ENCODE peak calls at places on chromosomes 6 and 20, in nine cellular contexts. F is sigmoid colon, H is DND-41, K is SJSA1, M is spleen, J is foreskin keratinocyte, W is psoas muscle, L is colonic mucosa, U is ascending aorta. Q is an unnamed sample.

GRCh38 chr6:40957616-40958492 is 81.2 kb downstream of the UNC5CL start:
- DNase-seq in F (no peak), H (no peak), K (peak), M (no peak), J (peak), W (no peak), L (no peak), U (no peak), Q (no peak)

GRCh38 chr6:134727068-134727467 is 222.8 kb downstream of the ALDH8A1 start:
- DNase-seq in F (no peak), H (no peak), K (no peak), M (no peak), J (no peak), W (no peak), L (no peak), U (no peak), Q (no peak)

GRCh38 chr20:38485041-38485440 is 12.4 kb downstream of the RALGAPB start:
- DNase-seq in F (no peak), H (no peak), K (no peak), M (no peak), J (no peak), W (no peak), L (no peak), U (no peak), Q (no peak)

GRCh38 chr6:134721095-134721400 is 228.9 kb downstream of the ALDH8A1 start:
- DNase-seq in F (no peak), H (no peak), K (no peak), M (no peak), J (no peak), W (no peak), L (no peak), U (no peak), Q (no peak)

GRCh38 chr20:10596726-10597125 is 77.1 kb downstream of the JAG1 start:
- DNase-seq in F (no peak), H (no peak), K (peak), M (no peak), J (no peak), W (no peak), L (no peak), U (no peak), Q (no peak)

GRCh38 chr20:7152071-7152470 is 384.6 kb downstream of the BMP2 start:
- DNase-seq in F (no peak), H (no peak), K (no peak), M (no peak), J (peak), W (no peak), L (no peak), U (no peak), Q (no peak)

GRCh38 chr6:39821739-39822532 is 29.8 kb downstream of the DAAM2 start:
- DNase-seq in F (peak), H (no peak), K (no peak), M (no peak), J (no peak), W (peak), L (no peak), U (no peak), Q (peak)

GRCh38 chr6:6270948-6271347 is 49.5 kb downstream of the F13A1 start:
- DNase-seq in F (no peak), H (no peak), K (no peak), M (no peak), J (no peak), W (no peak), L (no peak), U (no peak), Q (no peak)

GRCh38 chr6:90294614-90294988 is 2.0 kb downstream of the BACH2 start:
- DNase-seq in F (no peak), H (no peak), K (no peak), M (peak), J (no peak), W (no peak), L (no peak), U (no peak), Q (no peak)

GRCh38 chr20:50758469-50758868 is 27.1 kb downstream of the PARD6B start:
- DNase-seq in F (no peak), H (no peak), K (peak), M (no peak), J (no peak), W (no peak), L (peak), U (no peak), Q (no peak)

GRCh38 chr6:135743476-135743875 is 108.0 kb upstream of the PDE7B start:
- DNase-seq in F (no peak), H (no peak), K (no peak), M (no peak), J (no peak), W (no peak), L (no peak), U (no peak), Q (no peak)

GRCh38 chr6:135267085-135267484 is 86.0 kb downstream of the MYB start:
- DNase-seq in F (no peak), H (peak), K (no peak), M (no peak), J (no peak), W (no peak), L (peak), U (no peak), Q (no peak)

GRCh38 chr6:53866231-53866630 is 71.4 kb downstream of the LRRC1 start:
- DNase-seq in F (no peak), H (no peak), K (peak), M (no peak), J (no peak), W (no peak), L (no peak), U (no peak), Q (no peak)

GRCh38 chr20:32110173-32110704 is 725 bp downstream of the TM9SF4 start:
- DNase-seq in F (peak), H (no peak), K (no peak), M (no peak), J (no peak), W (no peak), L (peak), U (no peak), Q (peak)

GRCh38 chr6:69007781-69008180 is 372.7 kb downstream of the ADGRB3 start:
- DNase-seq in F (no peak), H (no peak), K (no peak), M (no peak), J (no peak), W (no peak), L (no peak), U (no peak), Q (no peak)

GRCh38 chr6:45052325-45052724 is 275.8 kb upstream of the RUNX2 start:
- DNase-seq in F (no peak), H (no peak), K (no peak), M (no peak), J (no peak), W (no peak), L (no peak), U (no peak), Q (no peak)

GRCh38 chr6:128632131-128632530 is 111.7 kb upstream of the PTPRK start:
- DNase-seq in F (no peak), H (no peak), K (no peak), M (no peak), J (peak), W (no peak), L (no peak), U (no peak), Q (no peak)

GRCh38 chr6:11080296-11080695 is 13.3 kb upstream of the SMIM13 start:
- DNase-seq in F (no peak), H (no peak), K (no peak), M (no peak), J (no peak), W (no peak), L (no peak), U (no peak), Q (no peak)

GRCh38 chr6:33875696-33876095 is 71.9 kb upstream of the MLN start:
- DNase-seq in F (no peak), H (no peak), K (no peak), M (no peak), J (no peak), W (peak), L (no peak), U (no peak), Q (no peak)

GRCh38 chr20:60812561-60812960 is 439.5 kb upstream of the CDH4 start:
- DNase-seq in F (no peak), H (no peak), K (no peak), M (no peak), J (no peak), W (no peak), L (no peak), U (no peak), Q (no peak)

GRCh38 chr20:3276400-3277015 is 37.5 kb upstream of the SLC4A11 start:
- DNase-seq in F (no peak), H (no peak), K (no peak), M (no peak), J (no peak), W (no peak), L (peak), U (no peak), Q (no peak)

GRCh38 chr6:137363805-137364138 is 130.4 kb downstream of the OLIG3 start:
- DNase-seq in F (no peak), H (peak), K (no peak), M (no peak), J (peak), W (no peak), L (no peak), U (no peak), Q (no peak)

GRCh38 chr6:5379647-5380242 is 118.4 kb downstream of the FARS2 start:
- DNase-seq in F (no peak), H (peak), K (peak), M (no peak), J (peak), W (no peak), L (peak), U (no peak), Q (no peak)

GRCh38 chr6:98787961-98788360 is 46.4 kb upstream of the POU3F2 start:
- DNase-seq in F (no peak), H (no peak), K (no peak), M (no peak), J (no peak), W (no peak), L (no peak), U (no peak), Q (peak)

GRCh38 chr6:37919417-37920157 is 100.1 kb downstream of the ZFAND3 start:
- DNase-seq in F (no peak), H (no peak), K (no peak), M (no peak), J (no peak), W (no peak), L (no peak), U (no peak), Q (no peak)

GRCh38 chr20:25341716-25342680 is 48.6 kb downstream of the ABHD12 start:
- DNase-seq in F (no peak), H (no peak), K (peak), M (no peak), J (peak), W (no peak), L (no peak), U (no peak), Q (no peak)

GRCh38 chr6:24744911-24745310 is 26.0 kb upstream of the C6orf62 start:
- DNase-seq in F (no peak), H (no peak), K (no peak), M (no peak), J (no peak), W (no peak), L (no peak), U (no peak), Q (no peak)

GRCh38 chr6:24752503-24752902 is 22.2 kb upstream of the GMNN start:
- DNase-seq in F (no peak), H (no peak), K (no peak), M (no peak), J (no peak), W (no peak), L (no peak), U (no peak), Q (no peak)

GRCh38 chr6:24752917-24753486 is 21.7 kb upstream of the GMNN start:
- DNase-seq in F (no peak), H (no peak), K (no peak), M (no peak), J (no peak), W (no peak), L (no peak), U (no peak), Q (no peak)

GRCh38 chr6:24753545-24753944 is 21.2 kb upstream of the GMNN start:
- DNase-seq in F (no peak), H (no peak), K (no peak), M (no peak), J (no peak), W (no peak), L (no peak), U (no peak), Q (no peak)

DNA sequence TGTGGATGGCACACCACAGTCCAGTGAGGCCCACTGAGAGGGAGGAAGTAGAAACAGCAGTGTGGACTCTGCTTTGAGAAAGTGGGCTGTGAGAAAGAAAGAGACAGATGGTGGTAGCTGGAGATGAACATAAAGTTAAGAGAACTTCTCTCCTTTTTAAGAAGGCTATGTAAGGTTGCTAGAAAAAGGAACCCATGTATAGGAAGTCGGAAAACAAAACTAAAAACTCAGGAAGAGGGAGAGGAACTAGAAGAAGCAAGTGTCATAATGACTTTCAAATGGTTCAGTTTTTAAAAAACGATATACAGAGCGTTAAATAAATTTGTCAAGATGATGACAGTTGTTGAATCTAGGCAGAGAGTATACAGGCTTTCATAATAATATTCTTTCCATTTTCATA is 25.4 kb upstream of the GMNN start:
- DNase-seq in F (no peak), H (no peak), K (no peak), M (no peak), J (no peak), W (no peak), L (no peak), U (no peak), Q (no peak)
- H3K27ac ChIP-seq in F (no peak), H (no peak), K (no peak), M (no peak), J (no peak), W (no peak), L (no peak), U (no peak), Q (peak)

GRCh38 chr6:143339223-143339622 is 111.3 kb downstream of the ADAT2 start:
- DNase-seq in F (no peak), H (no peak), K (no peak), M (no peak), J (peak), W (no peak), L (no peak), U (no peak), Q (no peak)
- H3K27ac ChIP-seq in F (no peak), H (no peak), K (no peak), M (no peak), J (peak), W (no peak), L (no peak), U (no peak), Q (no peak)

DNA sequence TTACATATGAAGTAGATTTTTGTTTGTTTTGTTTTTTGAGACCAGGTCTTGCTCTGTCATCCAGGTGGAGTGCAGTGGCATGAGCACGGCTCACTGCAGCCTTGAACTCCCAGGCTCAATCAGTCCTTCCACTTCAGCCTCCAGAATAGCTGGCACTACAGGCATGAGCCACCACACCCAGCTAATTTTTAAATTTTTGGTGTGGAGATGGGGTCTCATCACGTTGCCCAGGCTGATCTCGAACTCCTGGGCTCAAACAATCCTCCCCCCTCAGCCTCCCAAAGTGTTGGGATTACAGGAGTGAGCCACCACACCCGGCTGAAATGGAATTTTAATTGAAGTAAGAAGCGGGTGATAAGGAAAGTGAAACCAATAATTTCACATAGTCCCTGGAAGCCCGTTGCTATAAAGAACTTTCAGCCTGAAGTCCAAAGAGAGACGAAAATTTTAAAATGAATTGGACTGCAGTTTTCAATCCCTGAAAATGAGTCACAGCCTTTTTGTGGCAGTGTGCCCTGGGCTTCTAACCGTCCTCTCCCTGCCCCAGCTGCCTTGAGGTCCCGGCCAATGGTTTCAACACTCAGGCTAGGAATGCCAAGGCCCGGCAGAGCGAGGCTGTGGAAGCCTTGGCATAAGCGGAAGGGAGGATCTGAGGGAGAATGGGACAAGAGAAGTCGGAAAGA is 757 bp downstream of the RAET1E start:
- DNase-seq in F (peak), H (no peak), K (peak), M (peak), J (no peak), W (peak), L (peak), U (peak), Q (peak)
- H3K27ac ChIP-seq in F (peak), H (no peak), K (peak), M (peak), J (peak), W (peak), L (peak), U (peak), Q (no peak)

GRCh38 chr6:122007366-122007765 is 392.1 kb upstream of the HSF2 start:
- DNase-seq in F (no peak), H (no peak), K (peak), M (no peak), J (no peak), W (no peak), L (no peak), U (no peak), Q (no peak)

GRCh38 chr6:122012576-122012975 is 386.9 kb upstream of the HSF2 start:
- DNase-seq in F (no peak), H (no peak), K (peak), M (no peak), J (no peak), W (no peak), L (no peak), U (no peak), Q (no peak)

GRCh38 chr6:122005661-122006060 is 393.8 kb upstream of the HSF2 start:
- DNase-seq in F (no peak), H (no peak), K (peak), M (no peak), J (no peak), W (no peak), L (no peak), U (no peak), Q (no peak)

GRCh38 chr6:122008105-122009100 is 391.0 kb upstream of the HSF2 start:
- DNase-seq in F (no peak), H (no peak), K (peak), M (no peak), J (no peak), W (no peak), L (no peak), U (no peak), Q (no peak)
- H3K27ac ChIP-seq in F (no peak), H (no peak), K (peak), M (no peak), J (no peak), W (no peak), L (no peak), U (no peak), Q (no peak)

DNA sequence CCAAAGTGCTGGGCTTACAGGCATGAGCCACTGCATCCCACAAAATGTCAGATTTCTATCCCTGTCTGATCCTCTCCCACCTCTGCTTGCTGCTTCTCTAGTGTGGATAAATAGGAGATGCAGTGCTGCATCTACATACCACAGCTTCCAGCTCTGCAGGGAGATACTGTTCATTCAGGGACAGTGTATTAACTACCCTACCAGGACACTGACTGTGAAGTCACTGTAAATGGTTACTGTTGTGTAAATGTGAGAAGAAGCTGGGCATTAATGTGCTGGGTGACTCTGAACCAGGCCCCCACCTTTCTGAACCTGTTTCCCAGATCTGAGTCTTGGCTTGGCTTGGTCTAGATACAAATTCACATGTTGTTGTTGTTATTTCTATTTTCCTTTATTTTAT is 488.6 kb upstream of the SULF2 start:
- DNase-seq in F (no peak), H (no peak), K (no peak), M (no peak), J (no peak), W (no peak), L (no peak), U (no peak), Q (no peak)
- H3K27ac ChIP-seq in F (no peak), H (no peak), K (no peak), M (no peak), J (no peak), W (no peak), L (no peak), U (no peak), Q (no peak)

GRCh38 chr20:58390659-58391035 is 1.6 kb downstream of the VAPB start:
- DNase-seq in F (no peak), H (no peak), K (no peak), M (no peak), J (no peak), W (no peak), L (no peak), U (no peak), Q (no peak)
- H3K27ac ChIP-seq in F (peak), H (peak), K (no peak), M (no peak), J (no peak), W (peak), L (no peak), U (no peak), Q (no peak)

GRCh38 chr6:158654960-158655485 is 5.2 kb downstream of the SYTL3 start:
- DNase-seq in F (no peak), H (no peak), K (no peak), M (no peak), J (no peak), W (no peak), L (peak), U (no peak), Q (no peak)
- H3K27ac ChIP-seq in F (peak), H (no peak), K (peak), M (peak), J (no peak), W (peak), L (peak), U (no peak), Q (no peak)

DNA sequence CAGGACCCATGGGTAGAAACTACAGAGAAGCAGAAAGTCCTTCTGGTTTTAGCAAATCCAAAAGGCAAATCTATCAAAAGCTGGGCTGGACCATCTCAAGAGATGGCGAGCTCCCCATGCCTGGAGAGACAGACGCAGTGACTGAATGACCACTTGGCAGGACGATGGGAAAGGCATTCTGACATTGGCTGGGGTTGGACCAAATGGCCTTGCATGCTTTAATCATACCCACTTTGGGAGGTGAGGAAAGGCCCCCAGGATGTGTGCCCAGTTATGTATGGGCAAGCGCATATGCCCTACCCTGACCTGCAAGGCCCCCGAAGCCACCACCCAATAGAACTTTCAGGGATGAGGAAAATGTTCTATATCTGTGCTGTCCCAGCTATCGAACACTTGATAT is 45.1 kb downstream of the JPH2 start:
- DNase-seq in F (peak), H (no peak), K (no peak), M (no peak), J (no peak), W (no peak), L (no peak), U (no peak), Q (no peak)
- H3K27ac ChIP-seq in F (peak), H (no peak), K (no peak), M (no peak), J (no peak), W (peak), L (no peak), U (peak), Q (no peak)

GRCh38 chr20:43942661-43943285 is 28.1 kb downstream of the TOX2 start:
- DNase-seq in F (no peak), H (peak), K (peak), M (no peak), J (no peak), W (no peak), L (no peak), U (no peak), Q (no peak)
- H3K27ac ChIP-seq in F (no peak), H (peak), K (peak), M (peak), J (no peak), W (no peak), L (peak), U (no peak), Q (no peak)

DNA sequence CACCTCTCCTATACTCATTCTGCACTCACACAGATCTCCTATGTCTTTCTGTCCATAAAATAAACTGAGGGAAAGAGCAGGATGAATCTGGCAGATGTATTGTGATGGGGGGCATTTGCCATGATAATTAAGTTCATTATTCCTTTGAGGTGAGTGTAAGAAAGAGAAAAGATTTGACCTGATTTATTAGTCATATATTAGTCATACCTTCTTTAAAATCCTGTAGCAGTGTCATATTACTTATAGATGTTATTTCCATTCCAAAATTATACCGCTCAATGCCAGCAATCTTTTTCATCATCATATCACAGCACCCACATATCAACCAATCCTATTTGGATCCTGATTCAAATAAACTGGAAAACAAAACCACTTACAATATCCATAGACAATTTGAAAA is 733.3 kb upstream of the SLC35B3 start:
- DNase-seq in F (no peak), H (no peak), K (no peak), M (no peak), J (no peak), W (no peak), L (no peak), U (no peak), Q (no peak)
- H3K27ac ChIP-seq in F (no peak), H (no peak), K (no peak), M (no peak), J (no peak), W (no peak), L (no peak), U (no peak), Q (no peak)